ENCODE peak calls at places on chromosomes 1 and 21, in nine cellular contexts. X, K, D, F, C, I, R, L and E are unnamed samples.

GRCh38 chr1:185699874-185700273 is 34.3 kb upstream of the HMCN1 start:
- DNase-seq in X (no peak), L (no peak), K (no peak), I (no peak), C (no peak), R (no peak), F (no peak), D (no peak), E (no peak)

GRCh38 chr1:154520333-154520732 is 18.1 kb upstream of the SHE start:
- DNase-seq in I (no peak), C (no peak), D (no peak), X (no peak), L (no peak), R (no peak), F (no peak), K (no peak), E (no peak)

GRCh38 chr1:226223786-226224244 is 351 bp downstream of the MIXL1 start:
- DNase-seq in K (no peak), R (no peak), L (peak), F (no peak), C (peak), X (no peak), D (peak), I (no peak), E (no peak)

GRCh38 chr1:186792870-186793581 is 35.7 kb upstream of the PLA2G4A start:
- DNase-seq in K (no peak), D (no peak), R (no peak), I (no peak), L (no peak), F (no peak), C (no peak), X (no peak), E (no peak)

GRCh38 chr21:35154788-35155187 is 105.7 kb upstream of the RUNX1 start:
- DNase-seq in C (no peak), I (no peak), F (no peak), L (no peak), K (no peak), R (no peak), D (no peak), X (no peak), E (no peak)

GRCh38 chr1:241808265-241808664 is 39.7 kb upstream of the EXO1 start:
- DNase-seq in R (no peak), X (no peak), L (no peak), C (no peak), D (no peak), K (peak), F (no peak), I (no peak), E (no peak)

GRCh38 chr1:63274371-63274770 is 48.0 kb upstream of the FOXD3 start:
- DNase-seq in I (no peak), K (no peak), C (no peak), L (no peak), X (no peak), R (no peak), F (no peak), D (no peak), E (no peak)

GRCh38 chr21:42381347-42381984 is 14.4 kb downstream of the TMPRSS3 start:
- DNase-seq in R (no peak), C (peak), X (no peak), F (no peak), L (peak), D (peak), I (no peak), K (no peak), E (no peak)

GRCh38 chr1:225467193-225468020 is 39.6 kb upstream of the LBR start:
- DNase-seq in F (peak), I (peak), X (no peak), C (peak), K (no peak), R (no peak), D (peak), L (no peak), E (no peak)

GRCh38 chr1:228174482-228175315 is 9.1 kb downstream of the IBA57 start:
- DNase-seq in X (no peak), D (no peak), I (peak), R (no peak), L (no peak), F (no peak), C (no peak), K (no peak), E (no peak)